ENCODE peak calls at places on chromosome 13, in ten cellular contexts. D, Y, I, L, H, E, K, S, X and P are unnamed samples.

GRCh38 chr13:101449971-101450748 is 2.3 kb upstream of the ITGBL1 start:
- DNase-seq in D (no peak), Y (no peak), I (no peak), L (no peak), H (peak; percentile 93), E (no peak), K (no peak), S (no peak), X (no peak), P (no peak)

GRCh38 chr13:49540552-49540951 is 44.8 kb downstream of the PHF11 start:
- DNase-seq in D (no peak), Y (no peak), I (no peak), L (no peak), H (peak; percentile 62), E (no peak), K (no peak), S (peak; percentile 68), X (no peak), P (no peak)

GRCh38 chr13:102033719-102034446 is 368.0 kb downstream of the FGF14 start:
- DNase-seq in D (no peak), Y (no peak), I (no peak), L (no peak), H (no peak), E (no peak), K (no peak), S (no peak), X (no peak), P (no peak)

GRCh38 chr13:99297330-99297729 is 9.9 kb downstream of the GPR183 start:
- DNase-seq in D (no peak), Y (no peak), I (no peak), L (no peak), H (peak; percentile 33), E (no peak), K (no peak), S (no peak), X (no peak), P (no peak)

GRCh38 chr13:98310485-98311199 is 133.6 kb upstream of the RNF113B start:
- DNase-seq in D (no peak), Y (no peak), I (no peak), L (no peak), H (no peak), E (no peak), K (no peak), S (no peak), X (no peak), P (no peak)

GRCh38 chr13:98650376-98651107 is 73.6 kb upstream of the STK24 start:
- DNase-seq in D (peak; percentile 37), Y (peak; percentile 74), I (no peak), L (no peak), H (no peak), E (no peak), K (no peak), S (peak; percentile 21), X (no peak), P (peak; percentile 92)

GRCh38 chr13:59337070-59337469 is 826.7 kb downstream of the DIAPH3 start:
- DNase-seq in D (no peak), Y (no peak), I (no peak), L (no peak), H (no peak), E (no peak), K (no peak), S (peak; percentile 43), X (no peak), P (no peak)

GRCh38 chr13:38674208-38674607 is 12.7 kb upstream of the FREM2 start:
- DNase-seq in D (no peak), Y (no peak), I (no peak), L (no peak), H (no peak), E (no peak), K (no peak), S (no peak), X (no peak), P (no peak)

GRCh38 chr13:19587635-19588300 is 26.4 kb upstream of the TPTE2 start:
- DNase-seq in D (no peak), Y (peak; percentile 26), I (no peak), L (peak; percentile 8), H (peak; percentile 52), E (no peak), K (no peak), S (peak; percentile 75), X (no peak), P (no peak)

GRCh38 chr13:97194473-97194872 is 27.7 kb upstream of the MBNL2 start:
- DNase-seq in D (no peak), Y (no peak), I (no peak), L (no peak), H (peak; percentile 78), E (no peak), K (no peak), S (no peak), X (no peak), P (no peak)

GRCh38 chr13:46172531-46172991 is 9.4 kb downstream of the LCP1 start:
- DNase-seq in D (no peak), Y (no peak), I (no peak), L (no peak), H (no peak), E (no peak), K (no peak), S (peak; percentile 92), X (no peak), P (peak; percentile 41)
- TF ChIP-seq POLR2A in D (no peak), Y (no peak), I (no peak), L (no peak), H (no peak), E (no peak), K (no peak), S (peak; percentile 17), X (no peak), P (no peak)

DNA sequence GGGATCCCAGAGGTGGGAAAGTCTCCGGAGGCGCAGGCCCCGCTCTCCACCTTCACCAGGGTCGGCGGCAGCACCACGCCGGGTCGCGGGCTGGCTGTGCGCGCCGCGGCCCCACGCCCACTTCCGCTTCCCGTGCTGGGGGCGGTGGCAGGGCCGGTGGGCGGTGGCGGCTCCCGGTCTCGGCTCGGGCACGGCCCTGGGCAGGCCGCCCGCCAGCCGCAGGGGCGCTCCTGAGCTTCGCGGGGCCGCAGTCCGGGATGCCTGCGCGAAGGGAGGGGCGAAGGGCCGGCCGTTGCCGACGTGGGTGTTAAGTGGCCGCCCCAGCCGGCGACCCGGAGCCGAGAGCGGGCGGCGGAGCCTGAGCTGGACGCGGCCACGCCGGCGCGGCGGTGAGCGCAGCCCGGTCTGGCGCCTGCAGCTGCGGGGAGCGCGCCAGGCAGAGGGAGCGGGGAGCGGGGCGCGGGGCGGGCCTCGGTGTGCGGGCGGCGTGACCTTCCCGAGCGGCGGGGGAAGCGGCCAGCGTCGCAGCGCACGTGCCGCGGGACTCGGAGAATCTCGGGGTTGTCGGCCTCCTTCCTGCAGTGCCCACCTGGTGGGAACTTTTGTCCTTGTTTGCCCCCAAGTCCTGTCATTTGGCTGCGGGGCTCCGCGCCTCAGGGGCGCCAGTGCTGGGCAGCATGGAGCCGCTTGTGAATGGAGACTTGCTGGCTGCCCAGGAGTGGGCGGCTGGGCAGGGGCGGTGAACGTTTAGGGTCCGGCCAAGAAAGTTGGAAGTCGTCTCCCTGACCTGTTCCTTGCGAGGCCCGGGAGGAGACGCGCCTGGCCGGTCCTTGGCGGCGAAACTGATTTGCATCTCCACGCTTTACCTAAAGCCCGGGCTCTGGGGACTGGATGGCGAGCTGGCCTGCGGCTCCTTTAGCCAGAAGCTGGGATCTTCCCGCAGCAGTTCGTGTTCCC is at the start of gene SLC25A15:
- DNase-seq in D (peak; percentile 92), Y (peak; percentile 92), I (peak; percentile 84), L (peak; percentile 80), H (peak; percentile 72), E (peak; percentile 50), K (no peak), S (peak; percentile 91), X (peak; percentile 67), P (peak; percentile 88)
- TF ChIP-seq POLR2A in D (peak; percentile 98), Y (peak; percentile 45), I (peak; percentile 20), L (peak; percentile 71), H (peak; percentile 58), E (peak; percentile 39), K (no peak), S (peak; percentile 79), X (no peak), P (peak; percentile 37)

DNA sequence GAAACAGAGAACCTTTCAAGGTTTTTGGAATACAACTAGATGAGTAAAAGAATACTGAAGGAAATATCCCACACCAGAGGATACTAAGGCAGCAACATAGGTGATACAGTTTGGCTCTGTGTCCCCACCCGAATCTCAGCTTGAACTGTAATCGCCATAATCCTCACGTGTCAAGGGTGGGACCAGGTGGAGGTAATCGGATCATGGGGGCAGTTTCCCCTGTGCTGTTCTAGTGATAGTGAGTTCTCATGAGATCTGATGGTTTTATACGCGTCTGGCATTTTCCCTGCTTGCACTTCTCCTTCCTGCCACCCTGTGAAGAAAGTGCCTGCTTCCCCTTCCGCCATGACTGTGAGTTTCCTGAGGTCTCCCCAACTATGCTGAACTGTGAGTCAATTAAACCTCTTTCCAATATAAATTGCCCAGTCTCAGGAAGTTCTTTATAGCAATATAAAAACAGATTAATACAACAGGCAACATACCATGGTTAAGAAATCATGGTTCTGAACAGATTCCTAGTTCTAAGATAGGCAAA is 97.0 kb downstream of the ABCC4 start:
- DNase-seq in D (no peak), Y (no peak), I (no peak), L (no peak), H (no peak), E (no peak), K (no peak), S (no peak), X (no peak), P (no peak)
- TF ChIP-seq POLR2A in D (no peak), Y (no peak), I (no peak), L (no peak), H (no peak), E (no peak), K (no peak), S (no peak), X (no peak), P (no peak)

GRCh38 chr13:45705145-45705695 is 3.1 kb downstream of the CBY2 start:
- DNase-seq in D (no peak), Y (no peak), I (no peak), L (no peak), H (no peak), E (no peak), K (no peak), S (no peak), X (no peak), P (no peak)

GRCh38 chr13:45700971-45701900 is 884 bp upstream of the CBY2 start:
- DNase-seq in D (no peak), Y (no peak), I (no peak), L (peak; percentile 12), H (no peak), E (no peak), K (no peak), S (no peak), X (no peak), P (no peak)

GRCh38 chr13:45704211-45704739 is 2.2 kb downstream of the CBY2 start:
- DNase-seq in D (no peak), Y (no peak), I (no peak), L (no peak), H (no peak), E (no peak), K (no peak), S (no peak), X (no peak), P (no peak)

GRCh38 chr13:45702869-45703391 is 810 bp downstream of the CBY2 start:
- DNase-seq in D (no peak), Y (no peak), I (no peak), L (no peak), H (no peak), E (no peak), K (no peak), S (no peak), X (no peak), P (no peak)

DNA sequence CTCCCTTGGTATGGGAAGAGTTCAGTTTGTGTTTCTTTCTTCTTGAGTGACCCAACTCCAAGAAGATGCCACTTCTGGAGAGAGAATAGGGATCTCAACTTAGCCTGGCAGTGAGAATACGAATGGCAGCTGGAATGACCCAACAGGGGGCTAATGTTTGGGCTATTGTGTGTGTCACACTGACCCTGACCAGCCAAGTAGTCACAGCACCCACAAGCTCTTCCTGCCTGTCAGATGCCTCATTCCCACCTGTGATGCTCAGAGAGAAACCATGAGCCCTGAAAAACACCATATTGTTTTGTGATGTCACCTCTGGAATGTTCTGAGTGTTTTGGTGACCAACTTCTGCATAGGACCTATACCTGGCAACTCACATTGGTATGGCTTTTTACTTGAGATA is at the start of gene CBY2:
- DNase-seq in D (no peak), Y (no peak), I (no peak), L (no peak), H (no peak), E (no peak), K (no peak), S (no peak), X (no peak), P (no peak)
- TF ChIP-seq POLR2A in D (no peak), Y (no peak), I (no peak), L (no peak), H (no peak), E (no peak), K (no peak), S (no peak), X (no peak), P (no peak)